ENCODE peak calls at places on chromosomes 5 and 9, in four cellular contexts. One of them, this sample, is unnamed.

GRCh38 chr5:168603776-168604175 is 24.6 kb upstream of the PANK3 start:
- DNase-seq in HL-60: no peak
- DNase-seq in H9: no peak
- DNase-seq in AG10803: peak
- DNase-seq in this sample: no peak

GRCh38 chr5:11527994-11528393 is 376.3 kb downstream of the CTNND2 start:
- DNase-seq in HL-60: no peak
- DNase-seq in H9: no peak
- DNase-seq in AG10803: no peak
- DNase-seq in this sample: no peak

GRCh38 chr5:55022454-55022853 is 1.6 kb upstream of the GZMK start:
- DNase-seq in HL-60: no peak
- DNase-seq in H9: no peak
- DNase-seq in AG10803: no peak
- DNase-seq in this sample: no peak

GRCh38 chr5:93304391-93304790 is 276.6 kb downstream of the NR2F1-AS1 start:
- DNase-seq in HL-60: no peak
- DNase-seq in H9: no peak
- DNase-seq in AG10803: no peak
- DNase-seq in this sample: no peak

GRCh38 chr9:76687861-76688374 is 76.3 kb upstream of the PCA3 start:
- DNase-seq in HL-60: peak
- DNase-seq in H9: no peak
- DNase-seq in AG10803: peak
- DNase-seq in this sample: peak

GRCh38 chr5:130337179-130337888 is 433.1 kb downstream of the CHSY3 start:
- DNase-seq in HL-60: no peak
- DNase-seq in H9: no peak
- DNase-seq in AG10803: peak
- DNase-seq in this sample: no peak

GRCh38 chr5:181160144-181160754 is 12.9 kb downstream of the OR2V2 start:
- DNase-seq in HL-60: no peak
- DNase-seq in H9: peak
- DNase-seq in AG10803: peak
- DNase-seq in this sample: peak

GRCh38 chr5:177992466-177992865 is 3.6 kb downstream of the PROP1 start:
- DNase-seq in HL-60: no peak
- DNase-seq in H9: no peak
- DNase-seq in AG10803: no peak
- DNase-seq in this sample: no peak

GRCh38 chr9:137040568-137040967 is 5.4 kb downstream of the NPDC1 start:
- DNase-seq in HL-60: no peak
- DNase-seq in H9: no peak
- DNase-seq in AG10803: no peak
- DNase-seq in this sample: no peak

GRCh38 chr5:135709998-135710670 is 124.3 kb upstream of the SLC25A48 start:
- DNase-seq in HL-60: no peak
- DNase-seq in H9: no peak
- DNase-seq in AG10803: peak
- DNase-seq in this sample: no peak

GRCh38 chr9:86664603-86665002 is 282.7 kb downstream of the GAS1 start:
- DNase-seq in HL-60: no peak
- DNase-seq in H9: no peak
- DNase-seq in AG10803: no peak
- DNase-seq in this sample: no peak

GRCh38 chr9:89505795-89506385 is 8.0 kb upstream of the SEMA4D start:
- DNase-seq in HL-60: no peak
- DNase-seq in H9: no peak
- DNase-seq in AG10803: no peak
- DNase-seq in this sample: no peak

GRCh38 chr9:94576131-94576530 is 17.5 kb downstream of the FBP2 start:
- DNase-seq in HL-60: no peak
- DNase-seq in H9: no peak
- DNase-seq in AG10803: no peak
- DNase-seq in this sample: no peak

GRCh38 chr9:120267929-120268328 is 312.0 kb downstream of the CDK5RAP2 start:
- DNase-seq in HL-60: no peak
- DNase-seq in H9: no peak
- DNase-seq in AG10803: peak
- DNase-seq in this sample: no peak

GRCh38 chr9:124260769-124261603 is 3.2 kb downstream of the NEK6 start:
- DNase-seq in HL-60: peak
- DNase-seq in H9: no peak
- DNase-seq in AG10803: peak
- DNase-seq in this sample: no peak

GRCh38 chr5:51465165-51465564 is 81.9 kb downstream of the ISL1 start:
- DNase-seq in HL-60: no peak
- DNase-seq in H9: peak
- DNase-seq in AG10803: no peak
- DNase-seq in this sample: no peak

GRCh38 chr5:176743136-176743827 is 67.1 kb upstream of the UNC5A start:
- DNase-seq in HL-60: no peak
- DNase-seq in H9: peak
- DNase-seq in AG10803: no peak
- DNase-seq in this sample: peak

GRCh38 chr5:149216515-149216914 is 55.1 kb upstream of the AFAP1L1 start:
- DNase-seq in HL-60: no peak
- DNase-seq in H9: no peak
- DNase-seq in AG10803: no peak
- DNase-seq in this sample: no peak

GRCh38 chr9:6632516-6633328 is 12.8 kb downstream of the GLDC start:
- DNase-seq in HL-60: no peak
- DNase-seq in H9: peak
- DNase-seq in AG10803: no peak
- DNase-seq in this sample: no peak

GRCh38 chr5:167849874-167850273 is 441.6 kb upstream of the WWC1 start:
- DNase-seq in HL-60: no peak
- DNase-seq in H9: no peak
- DNase-seq in AG10803: no peak
- DNase-seq in this sample: no peak

GRCh38 chr5:180605554-180606214 is 14.4 kb upstream of the SCGB3A1 start:
- DNase-seq in HL-60: peak
- DNase-seq in H9: peak
- DNase-seq in AG10803: peak
- DNase-seq in this sample: no peak

GRCh38 chr5:3701694-3702093 is 106.1 kb downstream of the IRX1 start:
- DNase-seq in HL-60: no peak
- DNase-seq in H9: no peak
- DNase-seq in AG10803: no peak
- DNase-seq in this sample: no peak

GRCh38 chr9:1198085-1198484 is 147.9 kb downstream of the DMRT2 start:
- DNase-seq in HL-60: no peak
- DNase-seq in H9: no peak
- DNase-seq in AG10803: peak
- DNase-seq in this sample: no peak

GRCh38 chr5:157371655-157372471 is 88.2 kb upstream of the NIPAL4 start:
- DNase-seq in HL-60: no peak
- DNase-seq in H9: no peak
- DNase-seq in AG10803: peak
- DNase-seq in this sample: no peak

GRCh38 chr9:98342819-98343208 is 87.4 kb upstream of the TBC1D2 start:
- DNase-seq in HL-60: no peak
- DNase-seq in H9: no peak
- DNase-seq in AG10803: no peak
- DNase-seq in this sample: no peak

GRCh38 chr5:96927008-96927407 is 8.9 kb upstream of the LNPEP start:
- DNase-seq in HL-60: no peak
- DNase-seq in H9: no peak
- DNase-seq in AG10803: peak
- DNase-seq in this sample: no peak

GRCh38 chr5:125446986-125447385 is 700.5 kb upstream of the ZNF608 start:
- DNase-seq in HL-60: no peak
- DNase-seq in H9: no peak
- DNase-seq in AG10803: peak
- DNase-seq in this sample: no peak

DNA sequence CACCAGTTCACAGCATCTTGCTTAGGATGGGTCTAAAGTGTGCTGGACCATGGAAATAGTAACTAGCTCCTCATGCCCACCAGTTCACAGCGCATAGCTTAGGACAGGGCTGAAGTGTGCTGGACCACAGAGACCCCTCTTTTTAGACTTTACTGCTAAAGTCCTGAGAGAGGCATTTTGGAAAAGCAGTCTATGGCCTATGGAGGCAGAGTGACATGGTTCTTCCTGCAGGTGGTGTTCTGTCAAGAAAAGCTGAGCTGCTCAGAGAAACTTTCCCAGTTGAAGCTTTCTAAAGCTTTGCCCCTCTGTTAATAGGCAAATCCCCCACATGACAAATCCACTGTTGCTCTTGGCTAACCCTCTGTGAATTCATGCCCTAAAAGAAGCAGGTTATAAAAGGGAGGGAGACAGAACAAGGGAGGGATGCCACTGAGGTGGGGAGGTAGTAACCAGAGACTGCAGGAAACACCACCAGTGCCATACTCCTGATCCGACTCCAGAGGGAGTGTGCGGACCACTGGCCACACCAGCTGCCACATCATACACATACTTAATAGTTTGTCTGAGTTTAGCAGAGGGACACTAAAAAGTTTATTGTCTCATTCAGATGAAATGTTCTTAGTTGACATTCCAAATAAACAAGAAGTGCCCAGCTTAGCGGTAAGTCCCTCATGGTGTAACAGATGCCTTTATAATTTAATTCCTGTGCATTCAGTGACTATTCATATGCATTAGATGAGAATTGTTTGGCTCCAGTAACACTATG is 236.1 kb upstream of the NFIL3 start:
- DNase-seq in HL-60: no peak
- DNase-seq in H9: peak
- DNase-seq in AG10803: peak
- DNase-seq in this sample: no peak
- TF ChIP-seq CTCF in HL-60: peak
- TF ChIP-seq CTCF in H9: peak
- TF ChIP-seq CTCF in AG10803: peak
- TF ChIP-seq CTCF in this sample: peak

GRCh38 chr5:179344301-179345178 is 721 bp downstream of the ADAMTS2 start:
- DNase-seq in HL-60: no peak
- DNase-seq in H9: no peak
- DNase-seq in AG10803: no peak
- DNase-seq in this sample: no peak

GRCh38 chr5:179343021-179343781 is 2.1 kb downstream of the ADAMTS2 start:
- DNase-seq in HL-60: no peak
- DNase-seq in H9: no peak
- DNase-seq in AG10803: peak
- DNase-seq in this sample: no peak

GRCh38 chr5:179345179-179345428 is 157 bp downstream of the ADAMTS2 start:
- DNase-seq in HL-60: no peak
- DNase-seq in H9: no peak
- DNase-seq in AG10803: no peak
- DNase-seq in this sample: no peak

GRCh38 chr5:179342577-179342976 is 2.7 kb downstream of the ADAMTS2 start:
- DNase-seq in HL-60: no peak
- DNase-seq in H9: peak
- DNase-seq in AG10803: peak
- DNase-seq in this sample: no peak

GRCh38 chr5:179343902-179344300 is 1.4 kb downstream of the ADAMTS2 start:
- DNase-seq in HL-60: no peak
- DNase-seq in H9: peak
- DNase-seq in AG10803: peak
- DNase-seq in this sample: no peak
- TF ChIP-seq CTCF in HL-60: no peak
- TF ChIP-seq CTCF in H9: peak
- TF ChIP-seq CTCF in AG10803: peak
- TF ChIP-seq CTCF in this sample: no peak

DNA sequence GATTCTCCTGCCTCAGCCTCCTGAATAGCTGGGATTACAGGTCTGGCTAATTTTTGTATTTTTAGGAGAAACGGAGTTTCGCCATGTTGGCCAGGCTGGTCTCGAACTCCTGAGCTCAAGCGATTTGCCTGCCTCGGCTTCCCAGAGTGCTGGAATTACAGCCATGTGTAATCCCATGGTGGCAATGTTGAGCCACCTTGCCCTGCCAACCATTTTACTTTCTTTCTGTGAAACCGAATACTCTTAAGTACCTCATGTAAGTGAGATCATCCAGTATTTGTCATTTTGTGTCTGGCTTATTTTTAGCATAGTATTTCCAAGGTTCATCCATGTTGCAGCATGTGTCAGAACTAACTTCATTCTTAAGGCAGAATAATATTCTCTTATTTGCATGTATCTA is 8.2 kb downstream of the PRRC2B start:
- DNase-seq in HL-60: no peak
- DNase-seq in H9: no peak
- DNase-seq in AG10803: peak
- DNase-seq in this sample: no peak
- TF ChIP-seq CTCF in HL-60: no peak
- TF ChIP-seq CTCF in H9: no peak
- TF ChIP-seq CTCF in AG10803: no peak
- TF ChIP-seq CTCF in this sample: no peak

GRCh38 chr5:141853895-141854626 is 24.1 kb downstream of the PCDH1 start:
- DNase-seq in HL-60: no peak
- DNase-seq in H9: peak
- DNase-seq in AG10803: no peak
- DNase-seq in this sample: no peak
- TF ChIP-seq CTCF in HL-60: no peak
- TF ChIP-seq CTCF in H9: peak
- TF ChIP-seq CTCF in AG10803: no peak
- TF ChIP-seq CTCF in this sample: no peak

DNA sequence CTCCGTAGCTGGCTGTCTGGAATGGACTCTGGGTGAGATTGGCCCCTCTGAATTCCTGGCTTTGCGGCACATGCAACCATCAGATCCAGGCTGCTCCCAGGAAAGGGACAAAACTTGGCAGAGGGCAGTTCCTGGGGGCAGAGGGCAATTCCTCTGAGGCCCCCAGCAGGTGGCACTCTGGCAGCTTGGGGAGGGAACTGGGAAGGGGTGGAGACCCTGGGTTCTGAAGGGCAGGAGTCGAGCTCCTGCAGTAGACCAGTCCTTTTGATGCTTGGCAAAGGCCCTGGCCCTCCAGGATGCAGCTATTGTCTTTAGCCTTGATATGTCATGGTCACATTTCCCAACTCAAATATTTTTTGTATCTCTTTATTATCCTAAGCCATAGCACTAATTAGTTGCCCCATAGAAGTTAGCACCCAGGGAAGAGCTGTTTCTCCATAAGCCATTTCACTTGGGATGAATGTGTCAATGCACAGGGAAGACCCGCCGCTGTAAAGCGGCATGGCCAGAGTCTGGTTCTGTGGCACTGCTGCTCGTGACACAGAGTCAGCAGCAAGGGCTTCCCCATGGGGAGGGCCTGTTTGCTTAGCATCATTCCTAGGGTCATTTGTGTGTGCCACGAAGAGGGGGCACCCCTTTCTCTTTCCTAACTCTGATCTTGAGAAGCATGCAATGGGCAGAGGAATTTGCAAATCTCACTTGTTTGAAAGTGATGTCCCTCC is 51.2 kb upstream of the CDK20 start:
- DNase-seq in HL-60: no peak
- DNase-seq in H9: peak
- DNase-seq in AG10803: no peak
- DNase-seq in this sample: no peak
- TF ChIP-seq CTCF in HL-60: no peak
- TF ChIP-seq CTCF in H9: no peak
- TF ChIP-seq CTCF in AG10803: no peak
- TF ChIP-seq CTCF in this sample: no peak

GRCh38 chr5:109844148-109844547 is 154.4 kb downstream of the MAN2A1 start:
- DNase-seq in HL-60: no peak
- DNase-seq in H9: no peak
- DNase-seq in AG10803: no peak
- DNase-seq in this sample: no peak
- TF ChIP-seq CTCF in HL-60: no peak
- TF ChIP-seq CTCF in H9: peak
- TF ChIP-seq CTCF in AG10803: peak
- TF ChIP-seq CTCF in this sample: peak

This sample was measured in RWPE2.